ENCODE peak calls at places on chromosomes 2 and 18, in ten cellular contexts. One of them, this sample, is unnamed.

GRCh38 chr2:67313536-67313935 is 83.6 kb upstream of the ETAA1 start:
- DNase-seq in heart left ventricle: no peak
- DNase-seq in transverse colon: no peak
- DNase-seq in body of pancreas: no peak
- DNase-seq in ovary: no peak
- DNase-seq in endothelial cell of umbilical vein: no peak
- DNase-seq in adrenal gland: no peak
- DNase-seq in Peyer's patch: no peak
- DNase-seq in breast epithelium: no peak
- DNase-seq in uterus: no peak
- DNase-seq in this sample: no peak

GRCh38 chr18:8706981-8707940 is 1.9 kb downstream of the MTCL1 start:
- DNase-seq in heart left ventricle: peak
- DNase-seq in transverse colon: no peak
- DNase-seq in body of pancreas: peak
- DNase-seq in ovary: peak
- DNase-seq in endothelial cell of umbilical vein: peak
- DNase-seq in adrenal gland: no peak
- DNase-seq in Peyer's patch: peak
- DNase-seq in breast epithelium: peak
- DNase-seq in uterus: peak
- DNase-seq in this sample: no peak

GRCh38 chr2:72694715-72695496 is 130.9 kb downstream of the EXOC6B start:
- DNase-seq in heart left ventricle: peak
- DNase-seq in transverse colon: peak
- DNase-seq in body of pancreas: peak
- DNase-seq in ovary: peak
- DNase-seq in endothelial cell of umbilical vein: peak
- DNase-seq in adrenal gland: peak
- DNase-seq in Peyer's patch: peak
- DNase-seq in breast epithelium: no peak
- DNase-seq in uterus: peak
- DNase-seq in this sample: peak

GRCh38 chr2:209673811-209674210 is 97.8 kb upstream of the UNC80 start:
- DNase-seq in heart left ventricle: no peak
- DNase-seq in transverse colon: no peak
- DNase-seq in body of pancreas: no peak
- DNase-seq in ovary: no peak
- DNase-seq in endothelial cell of umbilical vein: no peak
- DNase-seq in adrenal gland: no peak
- DNase-seq in Peyer's patch: no peak
- DNase-seq in breast epithelium: no peak
- DNase-seq in uterus: no peak
- DNase-seq in this sample: no peak

GRCh38 chr2:68357608-68358337 is 7.3 kb upstream of the PLEK start:
- DNase-seq in heart left ventricle: peak
- DNase-seq in transverse colon: peak
- DNase-seq in body of pancreas: peak
- DNase-seq in ovary: peak
- DNase-seq in endothelial cell of umbilical vein: peak
- DNase-seq in adrenal gland: peak
- DNase-seq in Peyer's patch: no peak
- DNase-seq in breast epithelium: no peak
- DNase-seq in uterus: peak
- DNase-seq in this sample: peak

GRCh38 chr2:205409403-205409802 is 272.9 kb upstream of the NRP2 start:
- DNase-seq in heart left ventricle: no peak
- DNase-seq in transverse colon: no peak
- DNase-seq in body of pancreas: no peak
- DNase-seq in ovary: no peak
- DNase-seq in endothelial cell of umbilical vein: peak
- DNase-seq in adrenal gland: no peak
- DNase-seq in Peyer's patch: no peak
- DNase-seq in breast epithelium: no peak
- DNase-seq in uterus: no peak
- DNase-seq in this sample: no peak

GRCh38 chr2:41727711-41728110 is 320.1 kb upstream of the PKDCC start:
- DNase-seq in heart left ventricle: no peak
- DNase-seq in transverse colon: no peak
- DNase-seq in body of pancreas: no peak
- DNase-seq in ovary: no peak
- DNase-seq in endothelial cell of umbilical vein: no peak
- DNase-seq in adrenal gland: no peak
- DNase-seq in Peyer's patch: no peak
- DNase-seq in breast epithelium: no peak
- DNase-seq in uterus: no peak
- DNase-seq in this sample: no peak

GRCh38 chr2:7845332-7845731 is 836.5 kb upstream of the ID2 start:
- DNase-seq in heart left ventricle: no peak
- DNase-seq in transverse colon: no peak
- DNase-seq in body of pancreas: no peak
- DNase-seq in ovary: no peak
- DNase-seq in endothelial cell of umbilical vein: no peak
- DNase-seq in adrenal gland: peak
- DNase-seq in Peyer's patch: no peak
- DNase-seq in breast epithelium: no peak
- DNase-seq in uterus: no peak
- DNase-seq in this sample: no peak

GRCh38 chr2:15042824-15043223 is 410.3 kb downstream of the LRATD1 start:
- DNase-seq in heart left ventricle: no peak
- DNase-seq in transverse colon: peak
- DNase-seq in body of pancreas: no peak
- DNase-seq in ovary: no peak
- DNase-seq in endothelial cell of umbilical vein: no peak
- DNase-seq in adrenal gland: peak
- DNase-seq in Peyer's patch: no peak
- DNase-seq in breast epithelium: no peak
- DNase-seq in uterus: no peak
- DNase-seq in this sample: no peak

DNA sequence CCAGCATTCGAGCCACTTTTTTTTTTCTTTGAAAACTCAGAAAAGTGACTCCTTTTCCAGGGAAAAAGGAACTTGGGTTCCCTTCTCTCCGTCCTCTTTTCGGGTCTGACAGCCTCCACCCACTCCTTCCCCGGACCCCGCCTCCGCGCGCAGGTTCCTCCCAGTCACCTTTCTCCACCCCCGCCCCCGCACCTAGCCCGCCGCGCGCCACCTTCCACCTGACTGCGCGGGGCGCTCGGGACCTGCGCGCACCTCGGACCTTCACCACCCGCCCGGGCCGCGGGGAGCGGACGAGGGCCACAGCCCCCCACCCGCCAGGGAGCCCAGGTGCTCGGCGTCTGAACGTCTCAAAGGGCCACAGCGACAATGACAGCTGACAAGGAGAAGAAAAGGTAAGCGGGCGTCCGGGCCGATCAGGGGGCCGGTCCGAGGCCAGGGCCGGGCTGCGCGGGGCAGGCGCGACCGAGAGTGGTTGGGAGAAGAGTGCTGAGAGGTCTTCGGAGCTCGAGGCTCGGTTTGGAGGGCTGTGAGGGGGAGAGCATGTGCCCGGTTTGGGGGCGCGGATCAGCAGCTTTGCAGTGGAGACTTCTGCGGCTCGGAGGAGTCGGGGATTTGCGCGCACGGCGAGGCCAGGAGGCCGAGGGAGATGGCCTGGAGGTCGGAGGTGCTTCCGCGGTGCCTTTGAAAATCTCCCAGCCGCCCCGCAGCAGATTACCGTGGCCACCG is 502 bp downstream of the EPAS1 start:
- DNase-seq in heart left ventricle: peak
- DNase-seq in transverse colon: peak
- DNase-seq in body of pancreas: peak
- DNase-seq in ovary: peak
- DNase-seq in endothelial cell of umbilical vein: no peak
- DNase-seq in adrenal gland: peak
- DNase-seq in Peyer's patch: peak
- DNase-seq in breast epithelium: peak
- DNase-seq in uterus: peak
- DNase-seq in this sample: peak
- TF ChIP-seq POLR2A in heart left ventricle: no peak
- TF ChIP-seq POLR2A in transverse colon: peak
- TF ChIP-seq POLR2A in body of pancreas: peak
- TF ChIP-seq POLR2A in ovary: peak
- TF ChIP-seq POLR2A in endothelial cell of umbilical vein: no peak
- TF ChIP-seq POLR2A in adrenal gland: peak
- TF ChIP-seq POLR2A in Peyer's patch: peak
- TF ChIP-seq POLR2A in breast epithelium: peak
- TF ChIP-seq POLR2A in uterus: peak
- TF ChIP-seq POLR2A in this sample: peak

GRCh38 chr2:166417669-166418068 is 41.9 kb upstream of the SCN9A start:
- DNase-seq in heart left ventricle: no peak
- DNase-seq in transverse colon: no peak
- DNase-seq in body of pancreas: no peak
- DNase-seq in ovary: no peak
- DNase-seq in endothelial cell of umbilical vein: peak
- DNase-seq in adrenal gland: no peak
- DNase-seq in Peyer's patch: no peak
- DNase-seq in breast epithelium: no peak
- DNase-seq in uterus: no peak
- DNase-seq in this sample: no peak

GRCh38 chr2:166418853-166419615 is 43.3 kb upstream of the SCN9A start:
- DNase-seq in heart left ventricle: no peak
- DNase-seq in transverse colon: no peak
- DNase-seq in body of pancreas: no peak
- DNase-seq in ovary: no peak
- DNase-seq in endothelial cell of umbilical vein: no peak
- DNase-seq in adrenal gland: no peak
- DNase-seq in Peyer's patch: no peak
- DNase-seq in breast epithelium: no peak
- DNase-seq in uterus: no peak
- DNase-seq in this sample: no peak

GRCh38 chr2:166410828-166411472 is 35.2 kb upstream of the SCN9A start:
- DNase-seq in heart left ventricle: no peak
- DNase-seq in transverse colon: no peak
- DNase-seq in body of pancreas: no peak
- DNase-seq in ovary: no peak
- DNase-seq in endothelial cell of umbilical vein: peak
- DNase-seq in adrenal gland: peak
- DNase-seq in Peyer's patch: no peak
- DNase-seq in breast epithelium: no peak
- DNase-seq in uterus: no peak
- DNase-seq in this sample: no peak

GRCh38 chr2:166411473-166412230 is 35.9 kb upstream of the SCN9A start:
- DNase-seq in heart left ventricle: no peak
- DNase-seq in transverse colon: no peak
- DNase-seq in body of pancreas: no peak
- DNase-seq in ovary: no peak
- DNase-seq in endothelial cell of umbilical vein: no peak
- DNase-seq in adrenal gland: no peak
- DNase-seq in Peyer's patch: no peak
- DNase-seq in breast epithelium: no peak
- DNase-seq in uterus: no peak
- DNase-seq in this sample: no peak

GRCh38 chr2:166413255-166413654 is 37.5 kb upstream of the SCN9A start:
- DNase-seq in heart left ventricle: no peak
- DNase-seq in transverse colon: no peak
- DNase-seq in body of pancreas: no peak
- DNase-seq in ovary: no peak
- DNase-seq in endothelial cell of umbilical vein: no peak
- DNase-seq in adrenal gland: no peak
- DNase-seq in Peyer's patch: no peak
- DNase-seq in breast epithelium: no peak
- DNase-seq in uterus: no peak
- DNase-seq in this sample: no peak
- H3K27ac ChIP-seq in heart left ventricle: no peak
- H3K27ac ChIP-seq in transverse colon: no peak
- H3K27ac ChIP-seq in body of pancreas: no peak
- H3K27ac ChIP-seq in ovary: no peak
- H3K27ac ChIP-seq in endothelial cell of umbilical vein: no peak
- H3K27ac ChIP-seq in adrenal gland: no peak
- H3K27ac ChIP-seq in Peyer's patch: no peak
- H3K27ac ChIP-seq in breast epithelium: no peak
- H3K27ac ChIP-seq in uterus: no peak
- H3K27ac ChIP-seq in this sample: no peak

DNA sequence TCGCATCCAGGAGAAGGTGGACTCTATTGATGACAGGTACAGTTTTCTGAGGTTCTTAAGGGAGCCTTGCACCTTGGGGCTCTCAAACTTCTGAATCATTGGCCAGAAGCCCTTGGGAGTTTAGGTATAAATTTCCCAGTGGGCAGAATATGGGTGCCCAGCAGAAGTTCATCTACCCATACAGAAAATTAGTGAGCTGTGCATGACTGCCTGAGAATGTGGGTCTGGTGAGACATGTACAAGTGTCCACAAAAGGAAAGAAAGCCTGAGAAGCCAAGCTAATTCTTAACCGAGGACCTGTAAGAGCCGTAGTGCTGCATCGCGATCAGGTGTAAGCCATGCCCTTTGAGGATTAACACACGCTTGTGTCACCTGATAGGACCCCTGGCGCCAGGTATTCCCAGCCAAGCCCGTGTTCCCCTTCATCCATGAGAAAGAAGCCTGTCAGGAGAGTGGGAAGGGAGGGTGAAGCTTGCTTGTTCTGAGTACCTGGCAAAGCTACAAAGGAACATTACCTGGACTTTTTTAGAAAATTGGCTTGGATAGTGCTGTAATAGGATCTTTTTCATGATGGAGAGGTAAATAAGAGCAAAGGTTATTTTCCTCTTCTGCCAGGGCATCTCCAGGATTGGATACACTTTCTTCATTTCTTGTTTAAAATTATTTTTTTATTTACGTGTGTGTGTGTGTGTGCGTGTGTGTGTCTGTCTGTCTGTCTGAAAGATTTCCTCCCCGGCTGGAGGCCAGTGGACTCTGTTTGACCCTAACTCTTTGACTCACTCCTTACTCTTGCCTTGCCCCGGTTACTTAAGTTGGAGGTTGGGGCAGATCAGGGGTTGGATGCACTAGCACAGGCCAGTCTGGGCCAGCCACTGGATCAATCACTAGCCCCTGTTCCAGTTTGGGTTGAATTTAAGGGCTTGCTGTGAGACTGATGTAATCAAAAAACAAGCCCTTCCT is 90.4 kb upstream of the EML6 start:
- DNase-seq in heart left ventricle: no peak
- DNase-seq in transverse colon: no peak
- DNase-seq in body of pancreas: no peak
- DNase-seq in ovary: no peak
- DNase-seq in endothelial cell of umbilical vein: peak
- DNase-seq in adrenal gland: peak
- DNase-seq in Peyer's patch: no peak
- DNase-seq in breast epithelium: no peak
- DNase-seq in uterus: no peak
- DNase-seq in this sample: no peak
- TF ChIP-seq POLR2A in heart left ventricle: no peak
- TF ChIP-seq POLR2A in transverse colon: no peak
- TF ChIP-seq POLR2A in body of pancreas: no peak
- TF ChIP-seq POLR2A in ovary: no peak
- TF ChIP-seq POLR2A in endothelial cell of umbilical vein: no peak
- TF ChIP-seq POLR2A in adrenal gland: no peak
- TF ChIP-seq POLR2A in Peyer's patch: no peak
- TF ChIP-seq POLR2A in breast epithelium: no peak
- TF ChIP-seq POLR2A in uterus: no peak
- TF ChIP-seq POLR2A in this sample: no peak

DNA sequence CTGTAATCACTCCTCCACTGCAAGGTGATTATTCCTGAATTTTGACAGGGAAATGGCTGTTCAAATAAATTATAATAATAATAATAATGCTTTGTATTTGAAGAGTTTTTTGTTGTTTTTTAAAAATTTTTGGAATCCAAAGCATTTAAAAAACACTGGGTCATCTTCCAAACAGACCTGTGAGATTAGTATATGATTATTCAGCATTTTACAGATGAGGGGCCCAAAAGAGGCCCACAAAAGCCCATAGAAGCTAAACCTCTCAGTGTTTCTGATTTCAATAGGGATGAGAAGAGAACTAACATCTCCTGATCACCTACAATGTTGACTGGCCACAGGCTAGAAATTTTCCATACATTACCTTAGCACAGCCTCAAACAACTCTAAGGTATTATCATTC is 8.0 kb upstream of the POLR2D start:
- DNase-seq in heart left ventricle: no peak
- DNase-seq in transverse colon: no peak
- DNase-seq in body of pancreas: no peak
- DNase-seq in ovary: no peak
- DNase-seq in endothelial cell of umbilical vein: no peak
- DNase-seq in adrenal gland: no peak
- DNase-seq in Peyer's patch: no peak
- DNase-seq in breast epithelium: no peak
- DNase-seq in uterus: no peak
- DNase-seq in this sample: no peak
- H3K27ac ChIP-seq in heart left ventricle: no peak
- H3K27ac ChIP-seq in transverse colon: peak
- H3K27ac ChIP-seq in body of pancreas: no peak
- H3K27ac ChIP-seq in ovary: no peak
- H3K27ac ChIP-seq in endothelial cell of umbilical vein: no peak
- H3K27ac ChIP-seq in adrenal gland: no peak
- H3K27ac ChIP-seq in Peyer's patch: no peak
- H3K27ac ChIP-seq in breast epithelium: no peak
- H3K27ac ChIP-seq in uterus: no peak
- H3K27ac ChIP-seq in this sample: no peak

This sample was measured in gastrocnemius medialis.